ENCODE peak calls at places on chromosome 21, in five cellular contexts. S, D, M, H and Z are unnamed samples.
A peak's percentile ranks its signal among the peaks of the same experiment; 100 is the strongest.

GRCh38 chr21:42845296-42845965 is 33.9 kb downstream of the WDR4 start:
- DNase-seq in S (peak; percentile 54), D (no peak), M (peak; percentile 6), H (no peak), Z (no peak)

GRCh38 chr21:15355066-15355465 is 290.3 kb upstream of the NRIP1 start:
- DNase-seq in S (no peak), D (no peak), M (no peak), H (peak; percentile 33), Z (no peak)

GRCh38 chr21:37219766-37220432 is 47.2 kb downstream of the VPS26C start:
- DNase-seq in S (peak; percentile 6), D (peak; percentile 23), M (no peak), H (peak; percentile 11), Z (no peak)

GRCh38 chr21:45607021-45607921 is 36.3 kb upstream of the PCBP3 start:
- DNase-seq in S (no peak), D (peak; percentile 66), M (no peak), H (peak; percentile 20), Z (peak; percentile 94)

GRCh38 chr21:27812279-27812678 is 845.4 kb upstream of the ADAMTS5 start:
- DNase-seq in S (no peak), D (no peak), M (no peak), H (no peak), Z (no peak)

GRCh38 chr21:35039595-35040291 is 9.4 kb downstream of the RUNX1 start:
- DNase-seq in S (no peak), D (no peak), M (no peak), H (no peak), Z (no peak)

GRCh38 chr21:39938086-39938611 is 70.9 kb downstream of the PCP4 start:
- DNase-seq in S (no peak), D (no peak), M (no peak), H (no peak), Z (no peak)

GRCh38 chr21:29221259-29221744 is 77.4 kb upstream of the BACH1 start:
- DNase-seq in S (peak; percentile 85), D (no peak), M (no peak), H (peak; percentile 83), Z (peak; percentile 99)

GRCh38 chr21:40683349-40683748 is 163.6 kb downstream of the DSCAM start:
- DNase-seq in S (no peak), D (no peak), M (no peak), H (no peak), Z (no peak)

GRCh38 chr21:31658053-31658452 is 1.4 kb upstream of the SOD1 start:
- DNase-seq in S (no peak), D (no peak), M (no peak), H (no peak), Z (no peak)

GRCh38 chr21:41726970-41727783 is 39.7 kb downstream of the RIPK4 start:
- DNase-seq in S (peak; percentile 63), D (no peak), M (no peak), H (peak; percentile 77), Z (peak; percentile 94)